ENCODE peak calls at places on chromosomes 16 and 17, in nine cellular contexts. One of them, this sample, is unnamed.

GRCh38 chr16:84785843-84786538 is 33.8 kb upstream of the CRISPLD2 start:
- DNase-seq in choroid plexus epithelial cell: peak
- DNase-seq in adipocyte: peak
- DNase-seq in transverse colon: peak
- DNase-seq in right atrium auricular region: no peak
- DNase-seq in osteocyte: no peak
- DNase-seq in progenitor cell of endocrine pancreas: no peak
- DNase-seq in activated naive CD8-positive, alpha-beta T cell treated with anti-CD3 and anti-CD28 coated beads, Interleukin-2, amount 10 ng/mL, durations not matched to agents 7 days and 5 days: no peak
- DNase-seq in GM23338: no peak
- DNase-seq in this sample: peak

GRCh38 chr17:10198509-10199249 is at the start of gene GAS7:
- DNase-seq in activated naive CD8-positive, alpha-beta T cell treated with anti-CD3 and anti-CD28 coated beads, Interleukin-2, amount 10 ng/mL, durations not matched to agents 7 days and 5 days: peak
- DNase-seq in osteocyte: peak
- DNase-seq in progenitor cell of endocrine pancreas: peak
- DNase-seq in transverse colon: peak
- DNase-seq in adipocyte: peak
- DNase-seq in right atrium auricular region: peak
- DNase-seq in choroid plexus epithelial cell: peak
- DNase-seq in GM23338: peak
- DNase-seq in this sample: peak

GRCh38 chr17:75832164-75832651 is 12.0 kb downstream of the UNC13D start:
- DNase-seq in adipocyte: no peak
- DNase-seq in right atrium auricular region: no peak
- DNase-seq in osteocyte: no peak
- DNase-seq in transverse colon: peak
- DNase-seq in activated naive CD8-positive, alpha-beta T cell treated with anti-CD3 and anti-CD28 coated beads, Interleukin-2, amount 10 ng/mL, durations not matched to agents 7 days and 5 days: peak
- DNase-seq in progenitor cell of endocrine pancreas: no peak
- DNase-seq in choroid plexus epithelial cell: peak
- DNase-seq in GM23338: no peak
- DNase-seq in this sample: no peak

GRCh38 chr17:7634384-7634783 is 4.4 kb downstream of the SHBG start:
- DNase-seq in GM23338: peak
- DNase-seq in activated naive CD8-positive, alpha-beta T cell treated with anti-CD3 and anti-CD28 coated beads, Interleukin-2, amount 10 ng/mL, durations not matched to agents 7 days and 5 days: no peak
- DNase-seq in adipocyte: peak
- DNase-seq in choroid plexus epithelial cell: peak
- DNase-seq in osteocyte: no peak
- DNase-seq in transverse colon: no peak
- DNase-seq in right atrium auricular region: no peak
- DNase-seq in progenitor cell of endocrine pancreas: peak
- DNase-seq in this sample: no peak

GRCh38 chr16:9077001-9077809 is 14.2 kb upstream of the HAPSTR1 start:
- DNase-seq in choroid plexus epithelial cell: peak
- DNase-seq in right atrium auricular region: no peak
- DNase-seq in transverse colon: no peak
- DNase-seq in osteocyte: no peak
- DNase-seq in adipocyte: peak
- DNase-seq in progenitor cell of endocrine pancreas: no peak
- DNase-seq in activated naive CD8-positive, alpha-beta T cell treated with anti-CD3 and anti-CD28 coated beads, Interleukin-2, amount 10 ng/mL, durations not matched to agents 7 days and 5 days: no peak
- DNase-seq in GM23338: no peak
- DNase-seq in this sample: no peak

GRCh38 chr17:64777413-64778101 is 115.5 kb upstream of the SMURF2 start:
- DNase-seq in choroid plexus epithelial cell: no peak
- DNase-seq in progenitor cell of endocrine pancreas: no peak
- DNase-seq in osteocyte: no peak
- DNase-seq in activated naive CD8-positive, alpha-beta T cell treated with anti-CD3 and anti-CD28 coated beads, Interleukin-2, amount 10 ng/mL, durations not matched to agents 7 days and 5 days: peak
- DNase-seq in GM23338: peak
- DNase-seq in right atrium auricular region: no peak
- DNase-seq in adipocyte: no peak
- DNase-seq in transverse colon: peak
- DNase-seq in this sample: no peak

GRCh38 chr17:70674061-70674460 is 504.7 kb downstream of the KCNJ2 start:
- DNase-seq in progenitor cell of endocrine pancreas: no peak
- DNase-seq in right atrium auricular region: no peak
- DNase-seq in adipocyte: no peak
- DNase-seq in choroid plexus epithelial cell: no peak
- DNase-seq in transverse colon: no peak
- DNase-seq in activated naive CD8-positive, alpha-beta T cell treated with anti-CD3 and anti-CD28 coated beads, Interleukin-2, amount 10 ng/mL, durations not matched to agents 7 days and 5 days: no peak
- DNase-seq in GM23338: no peak
- DNase-seq in osteocyte: no peak
- DNase-seq in this sample: no peak

GRCh38 chr16:74898667-74899066 is 86.3 kb downstream of the WDR59 start:
- DNase-seq in activated naive CD8-positive, alpha-beta T cell treated with anti-CD3 and anti-CD28 coated beads, Interleukin-2, amount 10 ng/mL, durations not matched to agents 7 days and 5 days: no peak
- DNase-seq in progenitor cell of endocrine pancreas: no peak
- DNase-seq in transverse colon: no peak
- DNase-seq in right atrium auricular region: no peak
- DNase-seq in GM23338: no peak
- DNase-seq in osteocyte: no peak
- DNase-seq in adipocyte: no peak
- DNase-seq in choroid plexus epithelial cell: no peak
- DNase-seq in this sample: no peak

GRCh38 chr16:50668368-50669008 is 12.6 kb downstream of the SNX20 start:
- DNase-seq in osteocyte: no peak
- DNase-seq in activated naive CD8-positive, alpha-beta T cell treated with anti-CD3 and anti-CD28 coated beads, Interleukin-2, amount 10 ng/mL, durations not matched to agents 7 days and 5 days: no peak
- DNase-seq in choroid plexus epithelial cell: no peak
- DNase-seq in GM23338: no peak
- DNase-seq in transverse colon: no peak
- DNase-seq in adipocyte: no peak
- DNase-seq in right atrium auricular region: no peak
- DNase-seq in progenitor cell of endocrine pancreas: no peak
- DNase-seq in this sample: peak

GRCh38 chr16:68233085-68233834 is 2.7 kb downstream of the ESRP2 start:
- DNase-seq in osteocyte: no peak
- DNase-seq in right atrium auricular region: no peak
- DNase-seq in activated naive CD8-positive, alpha-beta T cell treated with anti-CD3 and anti-CD28 coated beads, Interleukin-2, amount 10 ng/mL, durations not matched to agents 7 days and 5 days: peak
- DNase-seq in GM23338: no peak
- DNase-seq in adipocyte: no peak
- DNase-seq in transverse colon: no peak
- DNase-seq in progenitor cell of endocrine pancreas: no peak
- DNase-seq in choroid plexus epithelial cell: no peak
- DNase-seq in this sample: no peak

GRCh38 chr17:50271173-50271750 is 3.0 kb upstream of the TMEM92 start:
- DNase-seq in right atrium auricular region: no peak
- DNase-seq in activated naive CD8-positive, alpha-beta T cell treated with anti-CD3 and anti-CD28 coated beads, Interleukin-2, amount 10 ng/mL, durations not matched to agents 7 days and 5 days: no peak
- DNase-seq in osteocyte: no peak
- DNase-seq in choroid plexus epithelial cell: no peak
- DNase-seq in GM23338: no peak
- DNase-seq in progenitor cell of endocrine pancreas: no peak
- DNase-seq in adipocyte: peak
- DNase-seq in transverse colon: no peak
- DNase-seq in this sample: no peak

GRCh38 chr17:740240-741055 is 8.1 kb downstream of the TLCD3A start:
- DNase-seq in progenitor cell of endocrine pancreas: no peak
- DNase-seq in choroid plexus epithelial cell: no peak
- DNase-seq in transverse colon: peak
- DNase-seq in adipocyte: no peak
- DNase-seq in activated naive CD8-positive, alpha-beta T cell treated with anti-CD3 and anti-CD28 coated beads, Interleukin-2, amount 10 ng/mL, durations not matched to agents 7 days and 5 days: no peak
- DNase-seq in GM23338: no peak
- DNase-seq in osteocyte: no peak
- DNase-seq in right atrium auricular region: no peak
- DNase-seq in this sample: peak

GRCh38 chr16:70711211-70711978 is 25.5 kb upstream of the MTSS2 start:
- DNase-seq in activated naive CD8-positive, alpha-beta T cell treated with anti-CD3 and anti-CD28 coated beads, Interleukin-2, amount 10 ng/mL, durations not matched to agents 7 days and 5 days: no peak
- DNase-seq in progenitor cell of endocrine pancreas: no peak
- DNase-seq in GM23338: no peak
- DNase-seq in transverse colon: no peak
- DNase-seq in right atrium auricular region: no peak
- DNase-seq in adipocyte: no peak
- DNase-seq in osteocyte: no peak
- DNase-seq in choroid plexus epithelial cell: no peak
- DNase-seq in this sample: no peak

GRCh38 chr16:64654137-64654652 is 467.7 kb downstream of the CDH11 start:
- DNase-seq in activated naive CD8-positive, alpha-beta T cell treated with anti-CD3 and anti-CD28 coated beads, Interleukin-2, amount 10 ng/mL, durations not matched to agents 7 days and 5 days: no peak
- DNase-seq in progenitor cell of endocrine pancreas: no peak
- DNase-seq in right atrium auricular region: no peak
- DNase-seq in adipocyte: peak
- DNase-seq in GM23338: no peak
- DNase-seq in choroid plexus epithelial cell: peak
- DNase-seq in transverse colon: no peak
- DNase-seq in osteocyte: no peak
- DNase-seq in this sample: no peak

GRCh38 chr17:66690166-66690565 is 144.8 kb upstream of the CACNG5 start:
- DNase-seq in progenitor cell of endocrine pancreas: no peak
- DNase-seq in transverse colon: no peak
- DNase-seq in adipocyte: no peak
- DNase-seq in choroid plexus epithelial cell: no peak
- DNase-seq in right atrium auricular region: no peak
- DNase-seq in GM23338: no peak
- DNase-seq in osteocyte: peak
- DNase-seq in activated naive CD8-positive, alpha-beta T cell treated with anti-CD3 and anti-CD28 coated beads, Interleukin-2, amount 10 ng/mL, durations not matched to agents 7 days and 5 days: no peak
- DNase-seq in this sample: no peak

GRCh38 chr17:45739786-45740185 is 44.3 kb upstream of the CRHR1 start:
- DNase-seq in right atrium auricular region: no peak
- DNase-seq in GM23338: no peak
- DNase-seq in choroid plexus epithelial cell: no peak
- DNase-seq in activated naive CD8-positive, alpha-beta T cell treated with anti-CD3 and anti-CD28 coated beads, Interleukin-2, amount 10 ng/mL, durations not matched to agents 7 days and 5 days: no peak
- DNase-seq in transverse colon: no peak
- DNase-seq in adipocyte: no peak
- DNase-seq in osteocyte: no peak
- DNase-seq in progenitor cell of endocrine pancreas: no peak
- DNase-seq in this sample: no peak

GRCh38 chr16:30748634-30749445 is 615 bp downstream of the PHKG2 start:
- DNase-seq in GM23338: peak
- DNase-seq in adipocyte: peak
- DNase-seq in osteocyte: no peak
- DNase-seq in transverse colon: peak
- DNase-seq in activated naive CD8-positive, alpha-beta T cell treated with anti-CD3 and anti-CD28 coated beads, Interleukin-2, amount 10 ng/mL, durations not matched to agents 7 days and 5 days: no peak
- DNase-seq in right atrium auricular region: no peak
- DNase-seq in progenitor cell of endocrine pancreas: no peak
- DNase-seq in choroid plexus epithelial cell: peak
- DNase-seq in this sample: no peak

GRCh38 chr16:74713876-74714275 is 13.2 kb upstream of the MLKL start:
- DNase-seq in choroid plexus epithelial cell: no peak
- DNase-seq in GM23338: no peak
- DNase-seq in progenitor cell of endocrine pancreas: no peak
- DNase-seq in transverse colon: no peak
- DNase-seq in adipocyte: no peak
- DNase-seq in right atrium auricular region: no peak
- DNase-seq in activated naive CD8-positive, alpha-beta T cell treated with anti-CD3 and anti-CD28 coated beads, Interleukin-2, amount 10 ng/mL, durations not matched to agents 7 days and 5 days: no peak
- DNase-seq in osteocyte: no peak
- DNase-seq in this sample: no peak

GRCh38 chr17:83085526-83086196 is 6.3 kb downstream of the METRNL start:
- DNase-seq in osteocyte: no peak
- DNase-seq in transverse colon: no peak
- DNase-seq in progenitor cell of endocrine pancreas: no peak
- DNase-seq in adipocyte: no peak
- DNase-seq in GM23338: no peak
- DNase-seq in right atrium auricular region: no peak
- DNase-seq in activated naive CD8-positive, alpha-beta T cell treated with anti-CD3 and anti-CD28 coated beads, Interleukin-2, amount 10 ng/mL, durations not matched to agents 7 days and 5 days: no peak
- DNase-seq in choroid plexus epithelial cell: no peak
- DNase-seq in this sample: no peak

GRCh38 chr17:19263621-19264010 is 26.4 kb downstream of the EPN2 start:
- DNase-seq in progenitor cell of endocrine pancreas: no peak
- DNase-seq in transverse colon: no peak
- DNase-seq in adipocyte: peak
- DNase-seq in choroid plexus epithelial cell: peak
- DNase-seq in activated naive CD8-positive, alpha-beta T cell treated with anti-CD3 and anti-CD28 coated beads, Interleukin-2, amount 10 ng/mL, durations not matched to agents 7 days and 5 days: no peak
- DNase-seq in right atrium auricular region: no peak
- DNase-seq in GM23338: no peak
- DNase-seq in osteocyte: no peak
- DNase-seq in this sample: peak

GRCh38 chr17:56902350-56902749 is 11.5 kb downstream of the TRIM25 start:
- DNase-seq in activated naive CD8-positive, alpha-beta T cell treated with anti-CD3 and anti-CD28 coated beads, Interleukin-2, amount 10 ng/mL, durations not matched to agents 7 days and 5 days: no peak
- DNase-seq in progenitor cell of endocrine pancreas: no peak
- DNase-seq in GM23338: no peak
- DNase-seq in osteocyte: no peak
- DNase-seq in adipocyte: peak
- DNase-seq in choroid plexus epithelial cell: peak
- DNase-seq in right atrium auricular region: no peak
- DNase-seq in transverse colon: no peak
- DNase-seq in this sample: no peak

GRCh38 chr17:67534941-67535340 is 157.9 kb downstream of the PITPNC1 start:
- DNase-seq in transverse colon: no peak
- DNase-seq in right atrium auricular region: no peak
- DNase-seq in adipocyte: no peak
- DNase-seq in choroid plexus epithelial cell: no peak
- DNase-seq in osteocyte: no peak
- DNase-seq in activated naive CD8-positive, alpha-beta T cell treated with anti-CD3 and anti-CD28 coated beads, Interleukin-2, amount 10 ng/mL, durations not matched to agents 7 days and 5 days: no peak
- DNase-seq in progenitor cell of endocrine pancreas: no peak
- DNase-seq in GM23338: no peak
- DNase-seq in this sample: no peak

GRCh38 chr17:49565948-49566491 is 9.7 kb upstream of the NXPH3 start:
- DNase-seq in right atrium auricular region: peak
- DNase-seq in choroid plexus epithelial cell: peak
- DNase-seq in activated naive CD8-positive, alpha-beta T cell treated with anti-CD3 and anti-CD28 coated beads, Interleukin-2, amount 10 ng/mL, durations not matched to agents 7 days and 5 days: peak
- DNase-seq in transverse colon: peak
- DNase-seq in GM23338: no peak
- DNase-seq in adipocyte: peak
- DNase-seq in progenitor cell of endocrine pancreas: no peak
- DNase-seq in osteocyte: no peak
- DNase-seq in this sample: peak

This sample was measured in aorta.